ENCODE peak calls at places on chromosomes 1 and 21, in ten cellular contexts. X is EL; P is LHCN-M2; J is NCI-H1092 treated with DMSO at 0.1 percent for 48 hours; I is renal cortical epithelial cell; L is EH; T is Calu3; O is CD8-positive, alpha-beta T cell; A is SHP77; B is nucleus accumbens. G is an unnamed sample.

GRCh38 chr1:236280438-236281285 is 1.1 kb downstream of the ERO1B start:
- DNase-seq in X (peak; percentile 2), P (no peak), J (peak; percentile 73), I (no peak), L (no peak), T (peak; percentile 25), O (no peak), A (peak; percentile 48), B (peak; percentile 27), G (no peak)

GRCh38 chr1:27152829-27153548 is 1.9 kb downstream of the SLC9A1 start:
- DNase-seq in X (no peak), P (no peak), J (no peak), I (no peak), L (no peak), T (no peak), O (no peak), A (no peak), B (no peak), G (peak; percentile 46)

GRCh38 chr1:182205378-182206022 is 144.0 kb upstream of the ZNF648 start:
- DNase-seq in X (no peak), P (no peak), J (no peak), I (peak; percentile 47), L (no peak), T (no peak), O (no peak), A (no peak), B (no peak), G (peak; percentile 36)

GRCh38 chr1:179129702-179130473 is 48.0 kb downstream of the TOR3A start:
- DNase-seq in X (peak; percentile 54), P (no peak), J (no peak), I (peak; percentile 44), L (peak; percentile 56), T (no peak), O (peak; percentile 6), A (no peak), B (no peak), G (peak; percentile 38)

GRCh38 chr1:176858421-176858916 is 306.0 kb downstream of the ASTN1 start:
- DNase-seq in X (no peak), P (no peak), J (no peak), I (peak; percentile 83), L (no peak), T (no peak), O (no peak), A (no peak), B (no peak), G (peak; percentile 12)

GRCh38 chr1:44409019-44409602 is 4.1 kb downstream of the RNF220 start:
- DNase-seq in X (no peak), P (no peak), J (no peak), I (no peak), L (peak; percentile 3), T (no peak), O (no peak), A (no peak), B (no peak), G (no peak)

GRCh38 chr1:53130598-53130877 is 11.9 kb downstream of the SLC1A7 start:
- DNase-seq in X (no peak), P (no peak), J (no peak), I (no peak), L (no peak), T (no peak), O (no peak), A (no peak), B (no peak), G (no peak)

GRCh38 chr1:52504720-52505119 is 48.2 kb downstream of the TUT4 start:
- DNase-seq in X (no peak), P (no peak), J (no peak), I (no peak), L (no peak), T (no peak), O (no peak), A (no peak), B (no peak), G (no peak)

GRCh38 chr1:247084771-247085170 is 6.2 kb upstream of the ZNF670 start:
- DNase-seq in X (no peak), P (no peak), J (no peak), I (no peak), L (no peak), T (no peak), O (no peak), A (no peak), B (no peak), G (no peak)

GRCh38 chr21:29193907-29194306 is 63.5 kb downstream of the MAP3K7CL start:
- DNase-seq in X (no peak), P (no peak), J (no peak), I (no peak), L (no peak), T (no peak), O (no peak), A (no peak), B (no peak), G (no peak)

GRCh38 chr1:164803366-164803765 is 244.4 kb downstream of the PBX1 start:
- DNase-seq in X (no peak), P (peak; percentile 96), J (no peak), I (peak; percentile 30), L (no peak), T (no peak), O (no peak), A (no peak), B (no peak), G (no peak)

GRCh38 chr1:161193561-161194235 is 5.2 kb downstream of the ADAMTS4 start:
- DNase-seq in X (no peak), P (peak; percentile 78), J (no peak), I (no peak), L (no peak), T (peak; percentile 50), O (no peak), A (peak; percentile 63), B (peak; percentile 55), G (no peak)

GRCh38 chr1:216688127-216688657 is 35.0 kb downstream of the ESRRG start:
- DNase-seq in X (no peak), P (no peak), J (no peak), I (no peak), L (no peak), T (no peak), O (no peak), A (no peak), B (no peak), G (no peak)

GRCh38 chr1:164141717-164142268 is 417.2 kb upstream of the PBX1 start:
- DNase-seq in X (no peak), P (no peak), J (peak; percentile 69), I (no peak), L (no peak), T (no peak), O (no peak), A (no peak), B (no peak), G (no peak)

GRCh38 chr21:42182713-42183371 is 36.1 kb upstream of the ABCG1 start:
- DNase-seq in X (no peak), P (no peak), J (no peak), I (no peak), L (no peak), T (no peak), O (no peak), A (no peak), B (no peak), G (no peak)

G was measured in MCF 10A.